ENCODE peak calls at places on chromosomes 4 and X, in ten cellular contexts. R is GM23248; Y is GM12878; K is lower lobe of right lung; P is testis; I is NT2/D1; O is lung; U is effector memory CD4-positive, alpha-beta T cell; J is SJCRH30; F is right lobe of liver. Q is an unnamed sample.
A peak's percentile ranks its signal among the peaks of the same experiment; 100 is the strongest.

GRCh38 chr4:173448103-173448502 is 49.2 kb upstream of the SCRG1 start:
- DNase-seq in R (peak; percentile 81), Y (no peak), K (no peak), P (peak; percentile 80), I (no peak), O (no peak), U (no peak), J (peak; percentile 28), F (no peak), Q (peak; percentile 21)

GRCh38 chrX:120795301-120795700 is 80.4 kb downstream of the CT47B1 start:
- DNase-seq in R (peak; percentile 33), Y (no peak), K (no peak), P (no peak), I (no peak), O (no peak), U (no peak), J (no peak), F (no peak), Q (no peak)

GRCh38 chr4:128600410-128600809 is 209.1 kb upstream of the JADE1 start:
- DNase-seq in R (no peak), Y (no peak), K (no peak), P (peak; percentile 53), I (no peak), O (no peak), U (no peak), J (no peak), F (no peak), Q (no peak)

GRCh38 chr4:48483006-48483776 is at the start of gene SLC10A4:
- DNase-seq in R (peak; percentile 15), Y (no peak), K (peak; percentile 47), P (no peak), I (peak; percentile 3), O (no peak), U (no peak), J (no peak), F (no peak), Q (no peak)

GRCh38 chr4:78002260-78002659 is 54.9 kb upstream of the FRAS1 start:
- DNase-seq in R (no peak), Y (no peak), K (no peak), P (no peak), I (no peak), O (no peak), U (no peak), J (peak; percentile 17), F (no peak), Q (no peak)

GRCh38 chrX:113741744-113742143 is 842.1 kb upstream of the HTR2C start:
- DNase-seq in R (peak; percentile 60), Y (no peak), K (no peak), P (peak; percentile 23), I (peak; percentile 20), O (no peak), U (no peak), J (peak; percentile 54), F (no peak), Q (no peak)

GRCh38 chr4:37803348-37803973 is 23.0 kb upstream of the PGM2 start:
- DNase-seq in R (peak; percentile 67), Y (no peak), K (no peak), P (no peak), I (no peak), O (no peak), U (no peak), J (peak; percentile 68), F (no peak), Q (no peak)

GRCh38 chr4:181956502-181956901 is 286.7 kb upstream of the TENM3 start:
- DNase-seq in R (no peak), Y (no peak), K (no peak), P (no peak), I (no peak), O (no peak), U (no peak), J (no peak), F (no peak), Q (no peak)

GRCh38 chrX:29138003-29138402 is 550.8 kb downstream of the IL1RAPL1 start:
- DNase-seq in R (no peak), Y (no peak), K (no peak), P (no peak), I (no peak), O (no peak), U (no peak), J (no peak), F (no peak), Q (no peak)

GRCh38 chr4:142144813-142145212 is 508.4 kb downstream of the IL15 start:
- DNase-seq in R (no peak), Y (no peak), K (no peak), P (no peak), I (no peak), O (no peak), U (no peak), J (no peak), F (no peak), Q (no peak)

GRCh38 chr4:127162741-127163140 is 470.0 kb upstream of the INTU start:
- DNase-seq in R (peak; percentile 80), Y (no peak), K (no peak), P (no peak), I (no peak), O (no peak), U (no peak), J (no peak), F (no peak), Q (no peak)

GRCh38 chr4:104436542-104436941 is 58.2 kb downstream of the CXXC4 start:
- DNase-seq in R (no peak), Y (no peak), K (no peak), P (no peak), I (no peak), O (no peak), U (no peak), J (no peak), F (no peak), Q (no peak)

GRCh38 chr4:185911556-185912064 is 99.6 kb upstream of the SORBS2 start:
- DNase-seq in R (peak; percentile 50), Y (no peak), K (no peak), P (no peak), I (no peak), O (no peak), U (no peak), J (no peak), F (no peak), Q (no peak)

DNA sequence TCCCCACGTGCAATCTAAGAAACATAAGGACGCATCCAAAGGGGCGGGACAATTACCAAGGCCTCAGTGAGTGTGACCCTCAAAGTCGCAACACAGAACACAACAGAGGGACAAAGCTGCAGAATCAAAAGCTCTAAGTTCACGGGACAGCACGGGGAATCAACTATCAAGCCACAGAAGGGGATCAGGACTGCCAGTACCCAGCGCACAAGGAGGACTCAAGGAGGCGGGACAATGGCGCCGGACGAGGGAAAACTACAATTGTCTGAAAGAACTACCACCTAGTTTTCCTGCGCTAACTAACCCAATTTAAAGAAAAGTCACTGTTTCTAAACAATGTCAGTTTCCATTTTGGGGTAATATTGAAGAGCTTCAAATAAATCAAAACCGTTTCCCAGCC is 1.3 kb downstream of the FAM53A start:
- DNase-seq in R (no peak), Y (no peak), K (peak; percentile 25), P (no peak), I (no peak), O (no peak), U (no peak), J (no peak), F (no peak), Q (no peak)
- H3K4me3 ChIP-seq in R (peak overlapping the region; percentile 70), Y (no peak overlapping the region), K (peak overlapping the region; percentile 73), P (peak overlapping the region; percentile 59), I (peak overlapping the region; percentile 82), O (no peak overlapping the region), U (no peak overlapping the region), J (no peak overlapping the region), F (no peak overlapping the region), Q (no peak overlapping the region)

GRCh38 chr4:74897390-74897789 is 35.5 kb upstream of the PARM1 start:
- DNase-seq in R (no peak), Y (no peak), K (no peak), P (no peak), I (no peak), O (no peak), U (no peak), J (no peak), F (no peak), Q (no peak)
- H3K4me1 ChIP-seq in R (no peaks in the 10 kb centered on the region), Y (no peaks in the 10 kb centered on the region), K (no peaks in the 10 kb centered on the region), P (no peaks in the 10 kb centered on the region), I (no peaks in the 10 kb centered on the region), O (no peaks in the 10 kb centered on the region), U (no peaks in the 10 kb centered on the region), J (no peaks in the 10 kb centered on the region), F (no peaks in the 10 kb centered on the region), Q (no peaks in the 10 kb centered on the region)

DNA sequence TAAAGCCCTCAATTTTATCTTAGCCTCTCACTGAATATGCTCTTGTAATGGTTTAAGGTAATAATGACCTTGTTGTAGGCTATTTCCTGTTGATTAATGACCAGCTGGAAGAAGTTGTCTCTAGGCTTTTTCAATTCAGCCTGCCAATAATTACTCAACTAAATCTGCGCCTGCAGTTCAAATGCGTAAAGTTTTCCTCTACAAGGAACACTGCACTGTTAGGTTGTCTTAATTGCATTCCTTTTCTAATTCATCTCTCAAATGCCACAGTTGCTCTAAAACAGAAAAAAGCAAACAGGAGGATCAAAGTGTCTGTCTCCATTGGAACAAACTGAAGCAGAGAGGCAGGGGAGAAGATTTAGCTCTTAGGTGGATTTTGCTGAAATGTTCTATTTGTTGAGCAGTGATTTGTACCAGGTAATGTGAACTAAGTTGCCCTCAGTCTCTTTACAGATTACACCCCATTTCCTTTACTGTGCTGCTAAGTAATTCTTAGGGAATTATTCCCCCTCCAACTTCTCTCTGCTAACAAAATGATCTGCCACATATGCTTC is 149.1 kb downstream of the SPRY1 start:
- DNase-seq in R (no peak), Y (no peak), K (no peak), P (no peak), I (no peak), O (no peak), U (no peak), J (no peak), F (no peak), Q (no peak)
- H3K4me3 ChIP-seq in R (no peak overlapping the region), Y (no peak overlapping the region), K (no peak overlapping the region), P (no peak overlapping the region), I (no peak overlapping the region), O (no peak overlapping the region), U (no peak overlapping the region), J (no peak overlapping the region), F (peak overlapping the region; percentile 45), Q (no peak overlapping the region)

GRCh38 chr4:168852933-168853713 is 156.9 kb downstream of the CBR4 start:
- DNase-seq in R (no peak), Y (peak; percentile 24), K (no peak), P (no peak), I (no peak), O (no peak), U (no peak), J (peak; percentile 67), F (no peak), Q (no peak)

GRCh38 chr4:168852387-168852786 is 157.7 kb downstream of the CBR4 start:
- DNase-seq in R (no peak), Y (no peak), K (no peak), P (no peak), I (no peak), O (no peak), U (no peak), J (no peak), F (no peak), Q (no peak)

GRCh38 chr4:168848112-168848511 is 161.9 kb downstream of the CBR4 start:
- DNase-seq in R (peak; percentile 53), Y (no peak), K (no peak), P (peak; percentile 40), I (no peak), O (no peak), U (no peak), J (no peak), F (peak; percentile 30), Q (no peak)

GRCh38 chr4:168848977-168849687 is 160.9 kb downstream of the CBR4 start:
- DNase-seq in R (peak; percentile 32), Y (no peak), K (no peak), P (no peak), I (peak; percentile 9), O (no peak), U (no peak), J (peak; percentile 60), F (no peak), Q (no peak)

GRCh38 chr4:168850016-168850415 is 160.0 kb downstream of the CBR4 start:
- DNase-seq in R (no peak), Y (no peak), K (no peak), P (peak; percentile 69), I (no peak), O (no peak), U (no peak), J (no peak), F (no peak), Q (no peak)
- H3K4me1 ChIP-seq in R (peaks cover 14% of the 10 kb centered on the region), Y (peaks cover 8% of the 10 kb centered on the region), K (peaks cover 59% of the 10 kb centered on the region), P (peaks cover 60% of the 10 kb centered on the region), I (peaks cover 3% of the 10 kb centered on the region), O (peaks cover 26% of the 10 kb centered on the region), U (no peaks in the 10 kb centered on the region), J (peaks cover 35% of the 10 kb centered on the region), F (no peaks in the 10 kb centered on the region), Q (peaks cover 25% of the 10 kb centered on the region)